ENCODE peak calls at places on chromosomes 1 and 21, in ten cellular contexts. S is Daoy; E is NCI-H526 treated with DMSO at 0.1 percent for 48 hours; Z is CD4-positive, alpha-beta memory T cell; J is central memory CD4-positive, alpha-beta T cell; D is activated T-cell treated with anti-CD3 and anti-CD28 coated beads, Interleukin-2, amount 50 U/mL, for 72 hours; P is naive B cell; X is RWPE1; T is T-cell; Y is substantia nigra. B is an unnamed sample.

GRCh38 chr21:38598413-38598812 is 100.1 kb upstream of the ERG start:
- DNase-seq in S (no peak), E (no peak), Z (no peak), J (no peak), D (no peak), P (no peak), X (no peak), T (no peak), Y (no peak), B (no peak)

GRCh38 chr1:177119311-177119710 is 45.2 kb downstream of the ASTN1 start:
- DNase-seq in S (no peak), E (no peak), Z (no peak), J (no peak), D (no peak), P (no peak), X (no peak), T (no peak), Y (no peak), B (no peak)

GRCh38 chr1:204150702-204151561 is 912 bp downstream of the ETNK2 start:
- DNase-seq in S (no peak), E (no peak), Z (peak), J (no peak), D (no peak), P (no peak), X (peak), T (no peak), Y (no peak), B (no peak)

GRCh38 chr1:227891223-227891954 is 56.3 kb downstream of the WNT9A start:
- DNase-seq in S (peak), E (no peak), Z (no peak), J (no peak), D (no peak), P (no peak), X (no peak), T (no peak), Y (no peak), B (no peak)

GRCh38 chr1:53074313-53075154 is 12.5 kb downstream of the PODN start:
- DNase-seq in S (no peak), E (no peak), Z (no peak), J (no peak), D (no peak), P (no peak), X (no peak), T (no peak), Y (no peak), B (no peak)

GRCh38 chr21:45607922-45608295 is 35.6 kb upstream of the PCBP3 start:
- DNase-seq in S (no peak), E (no peak), Z (no peak), J (no peak), D (no peak), P (no peak), X (no peak), T (no peak), Y (no peak), B (no peak)

GRCh38 chr1:28860332-28861073 is 48.5 kb downstream of the OPRD1 start:
- DNase-seq in S (peak), E (no peak), Z (no peak), J (no peak), D (no peak), P (no peak), X (peak), T (no peak), Y (no peak), B (no peak)

GRCh38 chr1:242524571-242525359 is at the start of gene PLD5:
- DNase-seq in S (peak), E (no peak), Z (no peak), J (no peak), D (peak), P (peak), X (peak), T (no peak), Y (no peak), B (no peak)

GRCh38 chr1:3237994-3238704 is 169.1 kb downstream of the PRDM16 start:
- DNase-seq in S (no peak), E (no peak), Z (no peak), J (no peak), D (no peak), P (no peak), X (no peak), T (no peak), Y (no peak), B (no peak)

GRCh38 chr1:44089371-44090070 is 29.1 kb upstream of the KLF17 start:
- DNase-seq in S (peak), E (no peak), Z (no peak), J (no peak), D (no peak), P (no peak), X (peak), T (no peak), Y (no peak), B (no peak)

GRCh38 chr1:218330043-218330623 is 15.0 kb upstream of the TGFB2 start:
- DNase-seq in S (no peak), E (peak), Z (peak), J (peak), D (no peak), P (peak), X (no peak), T (no peak), Y (no peak), B (peak)

GRCh38 chr1:185561629-185562028 is 172.6 kb upstream of the HMCN1 start:
- DNase-seq in S (peak), E (no peak), Z (peak), J (peak), D (no peak), P (no peak), X (no peak), T (no peak), Y (no peak), B (no peak)

GRCh38 chr1:67463298-67463960 is 33.2 kb upstream of the SERBP1 start:
- DNase-seq in S (no peak), E (peak), Z (no peak), J (no peak), D (no peak), P (no peak), X (no peak), T (no peak), Y (no peak), B (no peak)

GRCh38 chr1:109765483-109765815 is 1.7 kb upstream of the EPS8L3 start:
- DNase-seq in S (no peak), E (no peak), Z (no peak), J (no peak), D (no peak), P (no peak), X (no peak), T (no peak), Y (no peak), B (no peak)

GRCh38 chr21:30831194-30831765 is 1.7 kb upstream of the KRTAP7-1 start:
- DNase-seq in S (peak), E (peak), Z (peak), J (peak), D (peak), P (no peak), X (no peak), T (peak), Y (no peak), B (no peak)

GRCh38 chr1:178238722-178239510 is 145.0 kb downstream of the RASAL2 start:
- DNase-seq in S (peak), E (no peak), Z (no peak), J (no peak), D (no peak), P (no peak), X (peak), T (no peak), Y (no peak), B (no peak)

GRCh38 chr1:150066328-150066727 is 1.2 kb upstream of the VPS45 start:
- DNase-seq in S (no peak), E (no peak), Z (no peak), J (no peak), D (no peak), P (no peak), X (no peak), T (no peak), Y (no peak), B (no peak)

GRCh38 chr1:213939888-213940287 is 47.9 kb upstream of the PROX1 start:
- DNase-seq in S (no peak), E (no peak), Z (no peak), J (no peak), D (no peak), P (no peak), X (no peak), T (no peak), Y (no peak), B (no peak)

GRCh38 chr1:94258873-94259331 is 21.5 kb upstream of the ARHGAP29 start:
- DNase-seq in S (peak), E (no peak), Z (no peak), J (no peak), D (no peak), P (no peak), X (peak), T (no peak), Y (no peak), B (no peak)

GRCh38 chr21:27246741-27247140 is 279.9 kb upstream of the ADAMTS5 start:
- DNase-seq in S (peak), E (no peak), Z (no peak), J (no peak), D (no peak), P (no peak), X (no peak), T (no peak), Y (no peak), B (no peak)

GRCh38 chr1:67514299-67514698 is 84.1 kb upstream of the SERBP1 start:
- DNase-seq in S (no peak), E (no peak), Z (no peak), J (no peak), D (no peak), P (no peak), X (no peak), T (no peak), Y (no peak), B (no peak)

GRCh38 chr1:95033843-95034242 is 38.9 kb downstream of the ALG14 start:
- DNase-seq in S (no peak), E (no peak), Z (no peak), J (no peak), D (no peak), P (no peak), X (no peak), T (no peak), Y (no peak), B (no peak)

GRCh38 chr1:33429332-33429731 is 1.6 kb downstream of the PHC2 start:
- DNase-seq in S (no peak), E (no peak), Z (no peak), J (no peak), D (no peak), P (no peak), X (no peak), T (no peak), Y (no peak), B (no peak)

GRCh38 chr1:9293512-9294439 is 1.1 kb downstream of the SPSB1 start:
- DNase-seq in S (peak), E (no peak), Z (peak), J (peak), D (peak), P (peak), X (no peak), T (no peak), Y (no peak), B (no peak)

GRCh38 chr1:23402286-23403037 is 22.1 kb downstream of the TCEA3 start:
- DNase-seq in S (peak), E (no peak), Z (no peak), J (no peak), D (no peak), P (no peak), X (no peak), T (no peak), Y (no peak), B (no peak)

GRCh38 chr1:204503913-204504519 is 9.4 kb upstream of the PIK3C2B start:
- DNase-seq in S (no peak), E (no peak), Z (no peak), J (no peak), D (no peak), P (no peak), X (no peak), T (no peak), Y (no peak), B (no peak)

GRCh38 chr1:108532730-108533129 is 27.2 kb upstream of the EEIG2 start:
- DNase-seq in S (no peak), E (no peak), Z (no peak), J (no peak), D (no peak), P (no peak), X (no peak), T (no peak), Y (no peak), B (no peak)

GRCh38 chr1:154983776-154984466 is 777 bp downstream of the FLAD1 start:
- DNase-seq in S (no peak), E (no peak), Z (no peak), J (no peak), D (no peak), P (no peak), X (no peak), T (no peak), Y (no peak), B (no peak)

B was measured in T-helper 1 cell.